ENCODE peak calls at places on chromosomes 1 and 21, in eight cellular contexts. One of them, this sample, is unnamed.

GRCh38 chr21:34022557-34023335 is 50.6 kb upstream of the MRPS6 start:
- DNase-seq in fibroblast of lung: no peak
- DNase-seq in stimulated activated CD4-positive, alpha-beta T cell treated with anti-CD3 and anti-CD28 coated beads, Interleukin-12 subunit alpha, Interleukin-12 subunit beta, amount 100 ng/mL, for 4 hours: peak
- DNase-seq in stimulated activated effector memory CD8-positive, alpha-beta T cell treated with anti-CD3 and anti-CD28 coated beads, Interleukin-12 subunit alpha, Interleukin-12 subunit beta, amount 100 ng/mL, for 72 hours: peak
- DNase-seq in skeletal muscle cell: no peak
- DNase-seq in activated T-helper 1 cell treated with anti-CD3 and anti-CD28 coated beads, Interleukin-12 subunit alpha, Interleukin-12 subunit beta, Interleukin-2, Interleukin-4 antibody, amounts not matched to agents 30 ng/mL and 10 ng/mL and 1 ng/mL, durations not matched to agents 14 hours and 24 hours and 36 hours: no peak
- DNase-seq in PC-3: peak
- DNase-seq in brain pericyte: no peak
- DNase-seq in this sample: peak

GRCh38 chr1:27076803-27077202 is 64.2 kb upstream of the TENT5B start:
- DNase-seq in stimulated activated CD4-positive, alpha-beta T cell treated with anti-CD3 and anti-CD28 coated beads, Interleukin-12 subunit alpha, Interleukin-12 subunit beta, amount 100 ng/mL, for 4 hours: no peak
- DNase-seq in stimulated activated effector memory CD8-positive, alpha-beta T cell treated with anti-CD3 and anti-CD28 coated beads, Interleukin-12 subunit alpha, Interleukin-12 subunit beta, amount 100 ng/mL, for 72 hours: no peak
- DNase-seq in skeletal muscle cell: no peak
- DNase-seq in activated T-helper 1 cell treated with anti-CD3 and anti-CD28 coated beads, Interleukin-12 subunit alpha, Interleukin-12 subunit beta, Interleukin-2, Interleukin-4 antibody, amounts not matched to agents 30 ng/mL and 10 ng/mL and 1 ng/mL, durations not matched to agents 14 hours and 24 hours and 36 hours: no peak
- DNase-seq in fibroblast of lung: no peak
- DNase-seq in brain pericyte: no peak
- DNase-seq in PC-3: no peak
- DNase-seq in this sample: no peak

GRCh38 chr1:24062221-24062620 is 49.7 kb downstream of the MYOM3 start:
- DNase-seq in PC-3: peak
- DNase-seq in activated T-helper 1 cell treated with anti-CD3 and anti-CD28 coated beads, Interleukin-12 subunit alpha, Interleukin-12 subunit beta, Interleukin-2, Interleukin-4 antibody, amounts not matched to agents 30 ng/mL and 10 ng/mL and 1 ng/mL, durations not matched to agents 14 hours and 24 hours and 36 hours: no peak
- DNase-seq in skeletal muscle cell: no peak
- DNase-seq in brain pericyte: no peak
- DNase-seq in stimulated activated effector memory CD8-positive, alpha-beta T cell treated with anti-CD3 and anti-CD28 coated beads, Interleukin-12 subunit alpha, Interleukin-12 subunit beta, amount 100 ng/mL, for 72 hours: no peak
- DNase-seq in fibroblast of lung: no peak
- DNase-seq in stimulated activated CD4-positive, alpha-beta T cell treated with anti-CD3 and anti-CD28 coated beads, Interleukin-12 subunit alpha, Interleukin-12 subunit beta, amount 100 ng/mL, for 4 hours: no peak
- DNase-seq in this sample: no peak

GRCh38 chr1:162070094-162070748 is 730 bp downstream of the NOS1AP start:
- DNase-seq in skeletal muscle cell: no peak
- DNase-seq in fibroblast of lung: no peak
- DNase-seq in PC-3: peak
- DNase-seq in stimulated activated effector memory CD8-positive, alpha-beta T cell treated with anti-CD3 and anti-CD28 coated beads, Interleukin-12 subunit alpha, Interleukin-12 subunit beta, amount 100 ng/mL, for 72 hours: peak
- DNase-seq in brain pericyte: no peak
- DNase-seq in activated T-helper 1 cell treated with anti-CD3 and anti-CD28 coated beads, Interleukin-12 subunit alpha, Interleukin-12 subunit beta, Interleukin-2, Interleukin-4 antibody, amounts not matched to agents 30 ng/mL and 10 ng/mL and 1 ng/mL, durations not matched to agents 14 hours and 24 hours and 36 hours: no peak
- DNase-seq in stimulated activated CD4-positive, alpha-beta T cell treated with anti-CD3 and anti-CD28 coated beads, Interleukin-12 subunit alpha, Interleukin-12 subunit beta, amount 100 ng/mL, for 4 hours: no peak
- DNase-seq in this sample: peak

GRCh38 chr1:78840447-78841251 is 165.9 kb downstream of the ADGRL4 start:
- DNase-seq in activated T-helper 1 cell treated with anti-CD3 and anti-CD28 coated beads, Interleukin-12 subunit alpha, Interleukin-12 subunit beta, Interleukin-2, Interleukin-4 antibody, amounts not matched to agents 30 ng/mL and 10 ng/mL and 1 ng/mL, durations not matched to agents 14 hours and 24 hours and 36 hours: no peak
- DNase-seq in stimulated activated CD4-positive, alpha-beta T cell treated with anti-CD3 and anti-CD28 coated beads, Interleukin-12 subunit alpha, Interleukin-12 subunit beta, amount 100 ng/mL, for 4 hours: no peak
- DNase-seq in brain pericyte: peak
- DNase-seq in stimulated activated effector memory CD8-positive, alpha-beta T cell treated with anti-CD3 and anti-CD28 coated beads, Interleukin-12 subunit alpha, Interleukin-12 subunit beta, amount 100 ng/mL, for 72 hours: no peak
- DNase-seq in PC-3: peak
- DNase-seq in fibroblast of lung: peak
- DNase-seq in skeletal muscle cell: peak
- DNase-seq in this sample: peak

GRCh38 chr1:203907901-203908300 is 46.5 kb downstream of the SNRPE start:
- DNase-seq in fibroblast of lung: peak
- DNase-seq in skeletal muscle cell: no peak
- DNase-seq in PC-3: peak
- DNase-seq in stimulated activated effector memory CD8-positive, alpha-beta T cell treated with anti-CD3 and anti-CD28 coated beads, Interleukin-12 subunit alpha, Interleukin-12 subunit beta, amount 100 ng/mL, for 72 hours: no peak
- DNase-seq in activated T-helper 1 cell treated with anti-CD3 and anti-CD28 coated beads, Interleukin-12 subunit alpha, Interleukin-12 subunit beta, Interleukin-2, Interleukin-4 antibody, amounts not matched to agents 30 ng/mL and 10 ng/mL and 1 ng/mL, durations not matched to agents 14 hours and 24 hours and 36 hours: no peak
- DNase-seq in brain pericyte: no peak
- DNase-seq in stimulated activated CD4-positive, alpha-beta T cell treated with anti-CD3 and anti-CD28 coated beads, Interleukin-12 subunit alpha, Interleukin-12 subunit beta, amount 100 ng/mL, for 4 hours: no peak
- DNase-seq in this sample: no peak

GRCh38 chr1:10646347-10646861 is 150.0 kb downstream of the CASZ1 start:
- DNase-seq in brain pericyte: no peak
- DNase-seq in activated T-helper 1 cell treated with anti-CD3 and anti-CD28 coated beads, Interleukin-12 subunit alpha, Interleukin-12 subunit beta, Interleukin-2, Interleukin-4 antibody, amounts not matched to agents 30 ng/mL and 10 ng/mL and 1 ng/mL, durations not matched to agents 14 hours and 24 hours and 36 hours: no peak
- DNase-seq in fibroblast of lung: peak
- DNase-seq in stimulated activated effector memory CD8-positive, alpha-beta T cell treated with anti-CD3 and anti-CD28 coated beads, Interleukin-12 subunit alpha, Interleukin-12 subunit beta, amount 100 ng/mL, for 72 hours: no peak
- DNase-seq in PC-3: peak
- DNase-seq in skeletal muscle cell: peak
- DNase-seq in stimulated activated CD4-positive, alpha-beta T cell treated with anti-CD3 and anti-CD28 coated beads, Interleukin-12 subunit alpha, Interleukin-12 subunit beta, amount 100 ng/mL, for 4 hours: no peak
- DNase-seq in this sample: peak

GRCh38 chr21:22019766-22020165 is 1021.6 kb downstream of the NCAM2 start:
- DNase-seq in stimulated activated effector memory CD8-positive, alpha-beta T cell treated with anti-CD3 and anti-CD28 coated beads, Interleukin-12 subunit alpha, Interleukin-12 subunit beta, amount 100 ng/mL, for 72 hours: no peak
- DNase-seq in PC-3: peak
- DNase-seq in brain pericyte: no peak
- DNase-seq in stimulated activated CD4-positive, alpha-beta T cell treated with anti-CD3 and anti-CD28 coated beads, Interleukin-12 subunit alpha, Interleukin-12 subunit beta, amount 100 ng/mL, for 4 hours: no peak
- DNase-seq in skeletal muscle cell: peak
- DNase-seq in activated T-helper 1 cell treated with anti-CD3 and anti-CD28 coated beads, Interleukin-12 subunit alpha, Interleukin-12 subunit beta, Interleukin-2, Interleukin-4 antibody, amounts not matched to agents 30 ng/mL and 10 ng/mL and 1 ng/mL, durations not matched to agents 14 hours and 24 hours and 36 hours: no peak
- DNase-seq in fibroblast of lung: peak
- DNase-seq in this sample: peak

GRCh38 chr1:7558041-7558461 is 213.0 kb upstream of the VAMP3 start:
- DNase-seq in PC-3: no peak
- DNase-seq in activated T-helper 1 cell treated with anti-CD3 and anti-CD28 coated beads, Interleukin-12 subunit alpha, Interleukin-12 subunit beta, Interleukin-2, Interleukin-4 antibody, amounts not matched to agents 30 ng/mL and 10 ng/mL and 1 ng/mL, durations not matched to agents 14 hours and 24 hours and 36 hours: no peak
- DNase-seq in stimulated activated effector memory CD8-positive, alpha-beta T cell treated with anti-CD3 and anti-CD28 coated beads, Interleukin-12 subunit alpha, Interleukin-12 subunit beta, amount 100 ng/mL, for 72 hours: no peak
- DNase-seq in brain pericyte: no peak
- DNase-seq in fibroblast of lung: no peak
- DNase-seq in stimulated activated CD4-positive, alpha-beta T cell treated with anti-CD3 and anti-CD28 coated beads, Interleukin-12 subunit alpha, Interleukin-12 subunit beta, amount 100 ng/mL, for 4 hours: no peak
- DNase-seq in skeletal muscle cell: no peak
- DNase-seq in this sample: no peak

GRCh38 chr1:18881642-18882431 is 20.5 kb downstream of the ALDH4A1 start:
- DNase-seq in activated T-helper 1 cell treated with anti-CD3 and anti-CD28 coated beads, Interleukin-12 subunit alpha, Interleukin-12 subunit beta, Interleukin-2, Interleukin-4 antibody, amounts not matched to agents 30 ng/mL and 10 ng/mL and 1 ng/mL, durations not matched to agents 14 hours and 24 hours and 36 hours: no peak
- DNase-seq in PC-3: no peak
- DNase-seq in stimulated activated effector memory CD8-positive, alpha-beta T cell treated with anti-CD3 and anti-CD28 coated beads, Interleukin-12 subunit alpha, Interleukin-12 subunit beta, amount 100 ng/mL, for 72 hours: no peak
- DNase-seq in skeletal muscle cell: no peak
- DNase-seq in stimulated activated CD4-positive, alpha-beta T cell treated with anti-CD3 and anti-CD28 coated beads, Interleukin-12 subunit alpha, Interleukin-12 subunit beta, amount 100 ng/mL, for 4 hours: no peak
- DNase-seq in fibroblast of lung: no peak
- DNase-seq in brain pericyte: no peak
- DNase-seq in this sample: no peak

GRCh38 chr1:183291802-183292515 is 105.9 kb downstream of the LAMC2 start:
- DNase-seq in PC-3: no peak
- DNase-seq in skeletal muscle cell: no peak
- DNase-seq in stimulated activated CD4-positive, alpha-beta T cell treated with anti-CD3 and anti-CD28 coated beads, Interleukin-12 subunit alpha, Interleukin-12 subunit beta, amount 100 ng/mL, for 4 hours: no peak
- DNase-seq in fibroblast of lung: peak
- DNase-seq in brain pericyte: no peak
- DNase-seq in stimulated activated effector memory CD8-positive, alpha-beta T cell treated with anti-CD3 and anti-CD28 coated beads, Interleukin-12 subunit alpha, Interleukin-12 subunit beta, amount 100 ng/mL, for 72 hours: no peak
- DNase-seq in activated T-helper 1 cell treated with anti-CD3 and anti-CD28 coated beads, Interleukin-12 subunit alpha, Interleukin-12 subunit beta, Interleukin-2, Interleukin-4 antibody, amounts not matched to agents 30 ng/mL and 10 ng/mL and 1 ng/mL, durations not matched to agents 14 hours and 24 hours and 36 hours: no peak
- DNase-seq in this sample: no peak